ENCODE peak calls at places on chromosomes 4 and X, in six cellular contexts. V, A, X, R, M and Z are unnamed samples.

GRCh38 chr4:36303430-36304137 is 22.2 kb downstream of the DTHD1 start:
- DNase-seq in M (no peak), V (no peak), R (no peak), X (no peak), A (no peak), Z (no peak)

GRCh38 chr4:78569291-78569821 is 17.8 kb downstream of the ANXA3 start:
- DNase-seq in R (no peak), M (no peak), X (no peak), V (peak), A (no peak), Z (no peak)

GRCh38 chr4:173448103-173448502 is 49.2 kb upstream of the SCRG1 start:
- DNase-seq in R (no peak), X (no peak), A (peak), M (no peak), V (peak), Z (no peak)

GRCh38 chr4:103372002-103372558 is 173.9 kb upstream of the CENPE start:
- DNase-seq in M (no peak), R (no peak), V (peak), X (no peak), A (no peak), Z (no peak)

GRCh38 chrX:47501226-47502071 is 18.4 kb upstream of the ZNF41 start:
- DNase-seq in A (no peak), X (no peak), M (no peak), V (peak), R (no peak), Z (no peak)

GRCh38 chrX:122565952-122566351 is 618.1 kb upstream of the GRIA3 start:
- DNase-seq in M (no peak), R (peak), X (no peak), A (no peak), V (peak), Z (no peak)

GRCh38 chrX:137929951-137930350 is 364.0 kb downstream of the ZIC3 start:
- DNase-seq in X (no peak), V (no peak), R (no peak), M (no peak), A (no peak), Z (no peak)

GRCh38 chr4:148116264-148116663 is 325.9 kb downstream of the NR3C2 start:
- DNase-seq in M (no peak), V (no peak), R (no peak), A (peak), X (no peak), Z (no peak)

GRCh38 chr4:116878280-116878679 is 207.1 kb downstream of the TRAM1L1 start:
- DNase-seq in V (no peak), R (no peak), A (no peak), M (no peak), X (no peak), Z (no peak)

GRCh38 chrX:38192007-38192625 is 28.6 kb downstream of the SRPX start:
- DNase-seq in A (peak), R (peak), M (no peak), V (peak), X (no peak), Z (peak)

GRCh38 chr4:54085284-54085683 is 14.7 kb upstream of the GSX2 start:
- DNase-seq in V (peak), X (no peak), A (no peak), M (peak), R (peak), Z (no peak)